ENCODE peak calls at places on chromosomes 11 and 22, in seven cellular contexts. Y is fibroblast of lung, S is cardiac muscle cell, K is psoas muscle, G is tibial nerve, J is K562, L is right atrium auricular region. M is an unnamed sample.

GRCh38 chr11:82174610-82175009 is 559.1 kb downstream of the FAM181B start:
- DNase-seq in Y (no peak), S (no peak), K (no peak), G (no peak), J (no peak), L (no peak), M (no peak)

GRCh38 chr11:6402561-6402981 is 12.3 kb downstream of the SMPD1 start:
- DNase-seq in Y (no peak), S (no peak), K (no peak), G (no peak), J (no peak), L (no peak), M (no peak)

GRCh38 chr11:12266943-12267342 is 110.4 kb upstream of the PARVA start:
- DNase-seq in Y (no peak), S (no peak), K (no peak), G (no peak), J (no peak), L (no peak), M (no peak)

GRCh38 chr11:64297722-64298358 is 2.3 kb upstream of the CATSPERZ start:
- DNase-seq in Y (no peak), S (no peak), K (no peak), G (no peak), J (no peak), L (no peak), M (no peak)

GRCh38 chr22:26445577-26446275 is 16.7 kb downstream of the ASPHD2 start:
- DNase-seq in Y (no peak), S (no peak), K (no peak), G (no peak), J (no peak), L (no peak), M (no peak)

GRCh38 chr11:67421421-67422031 is 6.0 kb downstream of the CARNS1 start:
- DNase-seq in Y (no peak), S (no peak), K (no peak), G (no peak), J (no peak), L (no peak), M (no peak)

GRCh38 chr11:94068764-94069163 is 47.6 kb downstream of the HEPHL1 start:
- DNase-seq in Y (no peak), S (no peak), K (no peak), G (no peak), J (no peak), L (no peak), M (no peak)

GRCh38 chr22:45006101-45006872 is 3.5 kb downstream of the PHF21B start:
- DNase-seq in Y (no peak), S (peak), K (no peak), G (no peak), J (no peak), L (no peak), M (no peak)

GRCh38 chr11:37657645-37658044 is 1059.6 kb upstream of the RAG2 start:
- DNase-seq in Y (peak), S (peak), K (no peak), G (no peak), J (no peak), L (no peak), M (no peak)

GRCh38 chr11:60377737-60378136 is 595 bp upstream of the MS4A7 start:
- DNase-seq in Y (no peak), S (no peak), K (peak), G (peak), J (no peak), L (peak), M (peak)

GRCh38 chr11:96303067-96303466 is 39.9 kb downstream of the MAML2 start:
- DNase-seq in Y (peak), S (peak), K (no peak), G (no peak), J (no peak), L (no peak), M (no peak)

GRCh38 chr11:60970369-60970774 is 1.1 kb upstream of the CD6 start:
- DNase-seq in Y (peak), S (peak), K (peak), G (no peak), J (peak), L (no peak), M (peak)

GRCh38 chr11:116831790-116832349 is 2.2 kb downstream of the APOC3 start:
- DNase-seq in Y (no peak), S (no peak), K (no peak), G (no peak), J (no peak), L (no peak), M (no peak)

GRCh38 chr22:23065495-23066122 is 4.7 kb upstream of the GNAZ start:
- DNase-seq in Y (no peak), S (no peak), K (peak), G (no peak), J (no peak), L (peak), M (peak)

GRCh38 chr11:16155448-16155847 is 200.9 kb downstream of the SOX6 start:
- DNase-seq in Y (no peak), S (no peak), K (no peak), G (no peak), J (no peak), L (no peak), M (no peak)

GRCh38 chr22:47390026-47390970 is 627.8 kb downstream of the TBC1D22A start:
- DNase-seq in Y (no peak), S (no peak), K (no peak), G (no peak), J (no peak), L (no peak), M (no peak)

GRCh38 chr11:123188508-123189165 is 6.4 kb downstream of the CLMP start:
- DNase-seq in Y (peak), S (peak), K (no peak), G (no peak), J (no peak), L (no peak), M (no peak)

GRCh38 chr11:107929611-107930200 is 1.5 kb downstream of the RAB39A start:
- DNase-seq in Y (no peak), S (no peak), K (no peak), G (no peak), J (no peak), L (no peak), M (no peak)

GRCh38 chr11:35852056-35852455 is 91.8 kb upstream of the LDLRAD3 start:
- DNase-seq in Y (peak), S (peak), K (peak), G (no peak), J (no peak), L (no peak), M (peak)

GRCh38 chr22:19764636-19765476 is 4.3 kb downstream of the TBX1 start:
- DNase-seq in Y (no peak), S (no peak), K (no peak), G (no peak), J (no peak), L (no peak), M (no peak)

GRCh38 chr11:14300661-14301304 is 58.2 kb downstream of the RRAS2 start:
- DNase-seq in Y (peak), S (peak), K (peak), G (peak), J (peak), L (peak), M (no peak)

GRCh38 chr11:47104337-47104950 is 72.2 kb downstream of the ARFGAP2 start:
- DNase-seq in Y (peak), S (peak), K (no peak), G (no peak), J (no peak), L (no peak), M (no peak)

GRCh38 chr11:103953797-103954495 is 82.5 kb upstream of the DDI1 start:
- DNase-seq in Y (no peak), S (no peak), K (no peak), G (no peak), J (no peak), L (no peak), M (no peak)

GRCh38 chr22:29717789-29718188 is 2.0 kb upstream of the CABP7 start:
- DNase-seq in Y (no peak), S (no peak), K (no peak), G (no peak), J (no peak), L (no peak), M (no peak)

GRCh38 chr11:33830903-33831648 is 56.8 kb upstream of the FBXO3 start:
- DNase-seq in Y (no peak), S (no peak), K (no peak), G (no peak), J (no peak), L (no peak), M (no peak)

GRCh38 chr11:41720761-41721160 is 261.3 kb upstream of the LRRC4C start:
- DNase-seq in Y (no peak), S (no peak), K (no peak), G (no peak), J (no peak), L (no peak), M (no peak)

GRCh38 chr22:24977370-24978230 is 25.1 kb downstream of the KIAA1671 start:
- DNase-seq in Y (peak), S (peak), K (peak), G (peak), J (no peak), L (peak), M (peak)

GRCh38 chr11:3375552-3375951 is 3.4 kb downstream of the ZNF195 start:
- DNase-seq in Y (no peak), S (peak), K (no peak), G (no peak), J (no peak), L (no peak), M (no peak)

GRCh38 chr11:65866524-65867283 is 5.9 kb downstream of the EFEMP2 start:
- DNase-seq in Y (no peak), S (no peak), K (peak), G (no peak), J (no peak), L (no peak), M (no peak)
- H3K4me3 ChIP-seq in Y (no peak), S (no peak), K (no peak), G (no peak), J (no peak), L (no peak), M (no peak)

DNA sequence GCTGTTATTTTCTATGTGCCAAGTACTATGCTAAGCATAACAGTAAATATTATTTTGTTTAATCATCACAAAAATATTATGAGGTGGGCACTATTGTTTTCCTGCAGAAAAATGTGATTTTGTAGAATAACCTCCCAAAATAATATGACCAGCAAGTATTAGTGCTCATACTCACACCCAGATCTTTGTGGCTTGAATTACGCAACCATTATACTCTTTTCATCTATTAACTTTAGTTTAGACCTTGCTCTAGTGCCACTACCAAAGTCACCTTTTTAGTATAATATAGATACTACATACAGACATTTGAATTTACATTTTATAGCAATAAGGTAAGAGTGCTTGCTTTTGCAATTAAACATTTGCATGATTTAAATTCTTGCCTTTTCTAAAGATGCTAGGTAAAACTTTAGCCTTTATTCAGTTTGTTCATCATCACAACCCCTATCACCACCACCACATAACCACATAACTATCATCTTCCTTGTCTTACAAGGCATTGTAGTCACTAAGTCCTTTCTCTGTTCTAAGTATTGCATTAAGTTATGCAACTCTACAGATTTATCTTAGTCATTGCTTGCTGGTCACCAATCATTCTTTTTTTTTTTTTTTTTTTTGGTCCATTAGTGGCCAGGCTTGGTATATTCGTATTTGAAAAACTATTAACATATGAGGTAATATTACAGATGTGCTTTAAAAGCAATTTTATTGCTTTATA is 68.4 kb downstream of the GAS2 start:
- DNase-seq in Y (peak), S (no peak), K (no peak), G (no peak), J (no peak), L (no peak), M (no peak)
- TF ChIP-seq CTCF in Y (no peak), S (no peak), K (no peak), G (no peak), J (no peak), L (no peak), M (no peak)

DNA sequence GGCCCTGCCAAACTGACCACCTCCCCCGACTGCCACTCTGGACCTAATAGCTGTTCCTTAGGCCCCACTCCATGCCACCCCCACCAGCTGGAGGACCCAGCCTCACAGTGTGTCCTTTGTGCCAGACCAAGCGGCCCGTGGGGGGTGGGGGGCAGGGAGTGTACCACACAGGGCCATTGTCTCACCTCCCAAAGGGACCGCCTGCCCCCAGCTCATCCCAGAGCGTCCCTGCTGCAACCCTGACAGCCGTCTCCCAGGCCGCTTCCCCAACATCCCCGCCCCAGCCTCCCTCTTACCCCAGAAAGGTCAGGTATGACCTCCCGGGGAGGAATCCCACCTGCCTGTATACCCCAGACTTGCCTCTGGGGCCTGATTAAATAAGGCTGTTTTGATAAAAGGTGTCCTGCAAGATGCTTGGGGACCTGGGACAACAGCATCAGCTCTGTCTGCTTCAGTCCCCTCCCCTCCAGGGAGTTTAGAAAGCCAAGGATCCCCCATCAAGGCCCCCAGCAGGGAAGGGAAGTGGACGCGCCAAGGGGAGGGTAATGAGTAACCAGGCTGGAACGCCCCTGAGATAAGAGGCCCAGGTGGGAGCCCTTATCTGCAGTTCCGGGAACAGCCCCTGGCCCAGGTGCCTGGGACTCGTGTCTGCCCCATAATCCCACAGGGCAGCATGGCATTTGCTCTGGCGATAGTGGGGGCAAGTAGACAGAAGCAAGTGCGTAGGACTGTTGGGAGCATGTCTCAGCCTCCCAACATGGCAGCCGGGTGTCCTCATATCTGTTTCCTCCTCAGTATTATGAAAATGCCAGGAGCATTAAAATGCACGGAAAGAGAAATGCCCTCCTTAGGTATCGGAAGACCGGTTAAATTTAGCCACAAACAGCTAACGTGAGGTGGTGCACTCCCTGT is 9.0 kb downstream of the CDC42EP1 start:
- DNase-seq in Y (no peak), S (no peak), K (peak), G (no peak), J (no peak), L (no peak), M (no peak)
- H3K27ac ChIP-seq in Y (no peak), S (no peak), K (no peak), G (peak), J (no peak), L (no peak), M (no peak)

DNA sequence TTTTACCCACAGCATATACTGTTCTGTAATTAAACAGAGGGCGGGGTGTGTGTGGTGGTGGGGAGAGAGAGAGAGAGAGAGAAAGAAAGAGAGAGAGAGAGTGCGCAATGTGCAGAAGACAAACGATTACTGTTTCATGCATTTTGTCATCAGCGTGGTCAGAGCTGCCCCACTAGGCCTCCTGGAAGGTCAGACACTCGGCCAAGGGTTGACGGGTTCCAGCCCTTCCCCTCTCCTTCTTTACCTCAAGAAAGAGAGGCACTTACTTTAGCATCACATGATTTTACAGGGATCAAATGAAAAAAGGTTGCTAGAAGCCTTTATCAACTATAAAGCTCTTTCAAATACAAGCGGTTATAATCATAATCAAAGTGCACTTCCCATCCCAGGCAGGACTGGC is 269.2 kb upstream of the SORL1-AS1 start:
- DNase-seq in Y (no peak), S (no peak), K (no peak), G (no peak), J (no peak), L (no peak), M (no peak)
- H3K4me3 ChIP-seq in Y (peak), S (no peak), K (peak), G (peak), J (no peak), L (no peak), M (no peak)

GRCh38 chr11:130314184-130314748 is 451 bp downstream of the ZBTB44 start:
- DNase-seq in Y (peak), S (peak), K (peak), G (no peak), J (peak), L (no peak), M (peak)

GRCh38 chr11:130314749-130315285 is at the start of gene ZBTB44:
- DNase-seq in Y (peak), S (peak), K (peak), G (peak), J (peak), L (peak), M (peak)

GRCh38 chr11:130318031-130318673 is 3.4 kb upstream of the ZBTB44 start:
- DNase-seq in Y (no peak), S (no peak), K (no peak), G (no peak), J (no peak), L (no peak), M (no peak)

GRCh38 chr11:130313383-130314183 is 1.1 kb downstream of the ZBTB44 start:
- DNase-seq in Y (peak), S (peak), K (no peak), G (no peak), J (no peak), L (no peak), M (no peak)

DNA sequence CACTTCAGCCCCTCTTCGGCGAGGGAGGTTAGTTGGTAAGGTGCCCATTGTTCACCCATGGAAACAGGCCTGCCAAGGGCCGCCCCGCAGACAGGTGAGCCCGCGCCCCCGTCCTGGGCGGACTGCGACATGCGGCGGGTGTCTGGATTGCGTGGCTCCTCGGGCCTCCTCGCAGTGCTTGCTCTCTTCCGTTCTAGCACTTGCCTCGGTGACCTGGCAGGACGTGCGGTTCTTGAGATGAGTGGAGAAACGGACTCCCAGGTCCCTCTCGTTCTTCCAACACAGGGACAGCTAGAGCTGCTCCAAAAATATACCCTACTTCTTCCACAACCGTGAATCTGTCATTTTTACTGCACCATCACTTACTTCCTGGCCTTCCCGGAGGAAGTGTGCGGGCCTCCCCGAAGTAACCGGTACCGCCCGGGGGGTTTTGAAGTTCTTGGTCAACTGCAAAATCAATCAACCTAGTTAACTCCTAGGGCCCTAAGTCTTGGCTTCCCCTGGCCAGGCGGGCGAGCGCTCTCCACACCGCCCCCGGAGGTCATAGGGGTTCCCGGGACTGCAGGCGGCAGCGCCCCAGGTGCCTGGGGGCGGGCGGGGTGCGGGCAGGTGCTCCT is 745 bp upstream of the ZBTB44 start:
- DNase-seq in Y (no peak), S (peak), K (peak), G (no peak), J (no peak), L (no peak), M (peak)
- TF ChIP-seq CTCF in Y (no peak), S (no peak), K (no peak), G (peak), J (no peak), L (no peak), M (no peak)

GRCh38 chr11:19380375-19380774 is 139.6 kb upstream of the E2F8 start:
- DNase-seq in Y (peak), S (peak), K (no peak), G (no peak), J (no peak), L (peak), M (no peak)
- H3K27ac ChIP-seq in Y (peak), S (no peak), K (no peak), G (peak), J (no peak), L (no peak), M (no peak)

GRCh38 chr22:42344391-42344861 is 74.0 kb upstream of the TCF20 start:
- DNase-seq in Y (peak), S (peak), K (peak), G (no peak), J (no peak), L (no peak), M (no peak)
- H3K4me3 ChIP-seq in Y (no peak), S (peak), K (peak), G (peak), J (no peak), L (peak), M (peak)

DNA sequence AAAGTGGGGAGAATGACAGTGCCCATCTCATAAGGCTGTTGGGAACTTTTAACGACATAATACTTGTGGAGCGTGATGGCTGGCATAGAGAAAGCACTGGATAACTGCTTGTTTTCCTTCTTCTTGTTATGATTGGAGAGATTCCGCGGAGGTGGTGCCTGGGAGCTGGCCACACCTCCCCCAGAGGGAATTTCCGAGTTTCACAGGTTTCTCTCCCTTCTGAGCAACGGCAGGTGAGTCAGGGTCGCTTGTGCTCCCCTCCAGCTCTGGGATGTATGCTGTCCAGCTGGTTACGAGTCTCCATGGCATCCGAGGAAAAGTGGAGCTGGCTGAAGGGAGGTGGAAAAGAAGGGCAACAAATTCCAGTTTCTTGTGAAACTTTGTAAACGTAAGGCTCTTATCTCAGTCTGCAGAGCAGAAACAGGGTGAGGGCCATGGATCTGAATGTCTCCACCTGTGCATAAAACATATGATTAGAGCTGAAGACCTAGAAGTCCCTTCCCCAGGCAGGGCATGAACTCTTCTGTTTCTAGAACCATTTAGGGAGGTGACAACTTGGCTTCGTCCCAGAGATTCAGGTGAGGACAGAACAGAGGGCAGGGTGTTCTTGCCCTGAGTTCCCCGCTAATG is 10.0 kb upstream of the PLET1 start:
- DNase-seq in Y (no peak), S (no peak), K (no peak), G (no peak), J (peak), L (no peak), M (no peak)
- TF ChIP-seq CTCF in Y (no peak), S (no peak), K (no peak), G (no peak), J (no peak), L (no peak), M (no peak)